ENCODE peak calls at places on chromosomes 13 and 19, in nine cellular contexts. W is PC-3, R is HCT116, C is GM23248, T is GM23338, F is neural progenitor cell, G is SK-N-SH, L is MM.1S, E is hepatocyte. I is an unnamed sample.

GRCh38 chr13:48801255-48801654 is 147.5 kb downstream of the CYSLTR2 start:
- DNase-seq in W (no peak), R (no peak), C (peak; percentile 87), T (no peak), F (no peak), G (peak; percentile 28), L (no peak), E (no peak), I (no peak)

GRCh38 chr13:38514575-38514974 is 164.9 kb downstream of the UFM1 start:
- DNase-seq in W (no peak), R (no peak), C (no peak), T (no peak), F (no peak), G (no peak), L (peak; percentile 8), E (no peak), I (no peak)

GRCh38 chr19:48444933-48445194 is 919 bp upstream of the GRWD1 start:
- DNase-seq in W (no peak), R (no peak), C (peak; percentile 42), T (no peak), F (no peak), G (no peak), L (no peak), E (no peak), I (no peak)

GRCh38 chr19:35045667-35046300 is 4.3 kb downstream of the HPN start:
- DNase-seq in W (peak; percentile 24), R (no peak), C (peak; percentile 54), T (peak; percentile 82), F (peak; percentile 55), G (peak; percentile 51), L (peak; percentile 39), E (peak; percentile 19), I (peak; percentile 86)

GRCh38 chr13:101019126-101019525 is 344.5 kb upstream of the TMTC4 start:
- DNase-seq in W (no peak), R (no peak), C (peak; percentile 19), T (no peak), F (no peak), G (no peak), L (no peak), E (no peak), I (no peak)

GRCh38 chr19:8973501-8974091 is 36.6 kb downstream of the MUC16 start:
- DNase-seq in W (peak; percentile 66), R (no peak), C (peak; percentile 16), T (peak; percentile 17), F (peak; percentile 68), G (no peak), L (peak; percentile 44), E (peak; percentile 44), I (peak; percentile 13)

GRCh38 chr13:80334582-80335260 is 6.2 kb downstream of the SPRY2 start:
- DNase-seq in W (peak; percentile 39), R (no peak), C (peak; percentile 65), T (no peak), F (no peak), G (no peak), L (no peak), E (no peak), I (no peak)

GRCh38 chr19:47848871-47849473 is 10.1 kb upstream of the TPRX2 start:
- DNase-seq in W (no peak), R (peak; percentile 57), C (peak; percentile 39), T (peak; percentile 93), F (peak; percentile 96), G (peak; percentile 33), L (no peak), E (peak; percentile 51), I (no peak)

GRCh38 chr13:30355405-30355741 is 48.0 kb upstream of the KATNAL1 start:
- DNase-seq in W (no peak), R (no peak), C (no peak), T (peak; percentile 57), F (peak; percentile 34), G (peak; percentile 51), L (no peak), E (peak; percentile 37), I (peak; percentile 84)

GRCh38 chr13:114043421-114044053 is 69.7 kb upstream of the C13orf46 start:
- DNase-seq in W (no peak), R (no peak), C (peak; percentile 85), T (peak; percentile 56), F (no peak), G (peak; percentile 83), L (no peak), E (peak; percentile 65), I (peak; percentile 86)

GRCh38 chr13:27962128-27962841 is 6.8 kb downstream of the CDX2 start:
- DNase-seq in W (no peak), R (no peak), C (no peak), T (peak; percentile 56), F (peak; percentile 45), G (peak; percentile 15), L (no peak), E (peak; percentile 80), I (no peak)

GRCh38 chr19:4455742-4456565 is 1.6 kb downstream of the UBXN6 start:
- DNase-seq in W (peak; percentile 41), R (no peak), C (peak; percentile 92), T (no peak), F (peak; percentile 48), G (peak; percentile 49), L (no peak), E (peak; percentile 79), I (no peak)

GRCh38 chr19:8569066-8569761 is 8.0 kb downstream of the MYO1F start:
- DNase-seq in W (peak; percentile 96), R (peak; percentile 49), C (peak; percentile 97), T (no peak), F (no peak), G (no peak), L (peak; percentile 83), E (no peak), I (no peak)

GRCh38 chr13:85266771-85267170 is 532.4 kb downstream of the SLITRK6 start:
- DNase-seq in W (no peak), R (no peak), C (no peak), T (peak; percentile 21), F (peak; percentile 16), G (no peak), L (no peak), E (no peak), I (no peak)

GRCh38 chr13:85265296-85265695 is 533.9 kb downstream of the SLITRK6 start:
- DNase-seq in W (no peak), R (no peak), C (no peak), T (no peak), F (no peak), G (no peak), L (no peak), E (no peak), I (no peak)

GRCh38 chr13:85260896-85261295 is 538.3 kb downstream of the SLITRK6 start:
- DNase-seq in W (no peak), R (no peak), C (no peak), T (no peak), F (no peak), G (no peak), L (no peak), E (no peak), I (no peak)

GRCh38 chr13:85261757-85262346 is 537.4 kb downstream of the SLITRK6 start:
- DNase-seq in W (peak; percentile 45), R (no peak), C (no peak), T (peak; percentile 11), F (no peak), G (no peak), L (peak; percentile 44), E (peak; percentile 20), I (peak; percentile 27)

DNA sequence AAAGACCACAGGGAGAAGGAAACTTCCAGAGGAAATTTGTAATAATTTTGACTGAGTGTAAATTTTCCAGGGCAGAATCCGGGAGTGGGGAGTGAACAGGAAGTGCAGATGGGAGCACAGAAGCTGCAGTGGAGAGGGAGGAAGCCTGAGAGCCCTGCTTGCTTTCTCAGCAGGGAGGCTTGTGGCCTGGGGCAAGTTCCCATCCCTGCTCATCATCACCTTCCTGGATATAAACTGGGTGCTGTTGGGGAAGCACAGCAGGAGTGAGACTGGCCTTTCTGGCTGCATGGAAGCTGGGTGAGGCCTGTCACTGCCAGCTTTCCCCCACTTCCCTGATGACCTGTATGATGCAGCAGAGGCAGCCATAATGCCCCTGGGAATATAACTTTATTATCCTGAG is 532.9 kb downstream of the SLITRK6 start:
- DNase-seq in W (peak; percentile 29), R (no peak), C (no peak), T (no peak), F (no peak), G (no peak), L (no peak), E (no peak), I (no peak)
- H2AFZ ChIP-seq in W (peak overlapping the region; percentile 59), R (no peak overlapping the region), C (no peak overlapping the region), T (no peak overlapping the region), F (peak overlapping the region; percentile 79), G (peak overlapping the region; percentile 53), L (no peak overlapping the region), E (no peak overlapping the region), I (no peak overlapping the region)

GRCh38 chr13:85379433-85379832 is 419.8 kb downstream of the SLITRK6 start:
- DNase-seq in W (no peak), R (no peak), C (no peak), T (no peak), F (no peak), G (no peak), L (peak; percentile 63), E (no peak), I (peak; percentile 32)
- TF ChIP-seq EZH2phosphoT487 in W (no peak), R (no peak), C (no peak), T (no peak), F (no peak), G (no peak), L (no peak), E (no peak), I (no peak)

DNA sequence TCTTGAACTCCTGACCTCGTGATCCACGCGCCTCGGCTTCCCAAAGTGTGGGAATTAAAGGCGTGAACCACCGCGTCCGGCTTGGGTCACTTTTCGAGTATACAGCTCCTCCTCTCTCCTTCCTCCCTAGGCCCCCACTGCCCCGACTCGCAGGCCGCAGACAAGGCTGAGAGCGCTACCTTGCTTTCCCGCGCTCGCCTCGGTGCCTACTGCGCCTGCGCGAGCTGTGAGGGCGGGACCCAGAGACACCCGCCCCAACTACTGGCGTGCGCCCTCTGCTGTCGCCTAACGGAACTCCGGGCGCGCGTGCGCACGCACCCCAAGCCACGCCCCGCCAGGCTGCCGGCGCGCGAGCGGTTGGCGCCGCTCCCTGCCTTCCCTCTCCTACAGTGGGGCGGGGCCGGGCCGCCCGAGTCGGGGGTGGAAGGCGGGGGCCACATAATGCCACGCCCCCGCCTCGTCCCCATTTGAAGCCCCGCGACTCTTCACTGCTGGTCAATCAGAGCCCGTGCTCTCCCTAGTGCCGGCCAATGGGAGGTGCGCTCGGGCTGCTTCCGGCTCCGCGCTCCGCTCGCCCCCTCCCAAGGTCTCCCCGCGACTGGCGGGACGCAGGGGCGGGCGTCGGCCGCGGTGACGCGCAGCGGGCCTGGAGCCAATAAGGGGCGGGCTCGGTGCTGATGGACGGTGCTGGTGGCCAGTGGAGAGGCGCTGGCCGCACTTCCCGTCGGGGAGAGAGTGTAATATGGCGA is at the start of gene RAB8A:
- DNase-seq in W (peak; percentile 99), R (peak; percentile 97), C (peak; percentile 100), T (peak; percentile 99), F (peak; percentile 100), G (peak; percentile 99), L (peak; percentile 99), E (peak; percentile 100), I (peak; percentile 99)
- H3K4me3 ChIP-seq in W (peak within 1 kb of the TSS; percentile 96), R (peak within 1 kb of the TSS; percentile 74), C (peak within 1 kb of the TSS; percentile 96), T (peak within 1 kb of the TSS; percentile 100), F (peak within 1 kb of the TSS; percentile 95), G (peak within 1 kb of the TSS; percentile 82), L (peak within 1 kb of the TSS; percentile 96), E (peak within 1 kb of the TSS; percentile 59), I (peak within 1 kb of the TSS; percentile 96)

DNA sequence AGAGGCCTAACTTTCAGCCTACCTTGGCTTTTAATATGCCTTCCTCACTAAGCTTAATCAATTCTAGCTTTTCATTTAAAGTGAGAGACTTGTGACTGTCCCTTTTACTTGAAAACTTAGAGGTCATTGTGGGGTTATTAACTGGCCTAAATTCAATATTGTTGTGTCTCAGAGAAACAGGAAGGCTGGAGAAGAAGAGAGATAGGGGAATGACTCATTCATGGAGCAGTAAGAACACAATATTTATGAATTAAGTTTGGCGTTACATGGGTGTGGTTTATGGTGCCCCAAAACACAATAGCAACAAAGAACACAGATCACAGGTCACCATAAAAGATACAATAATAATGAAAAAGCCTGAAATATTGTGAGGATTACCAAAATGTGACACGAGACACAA is 612.1 kb downstream of the TBC1D4 start:
- DNase-seq in W (peak; percentile 56), R (no peak), C (peak; percentile 10), T (no peak), F (no peak), G (no peak), L (no peak), E (no peak), I (no peak)
- H2AFZ ChIP-seq in W (no peak overlapping the region), R (no peak overlapping the region), C (no peak overlapping the region), T (no peak overlapping the region), F (no peak overlapping the region), G (no peak overlapping the region), L (no peak overlapping the region), E (no peak overlapping the region), I (no peak overlapping the region)

I was measured in OCI-LY7.